ENCODE peak calls at places on chromosomes 7 and 10, in six cellular contexts. R, A, D, S, T and F are unnamed samples.

GRCh38 chr7:101681170-101682007 is 52.3 kb upstream of the MYL10 start:
- DNase-seq in R (no peak), A (peak; percentile 82), D (no peak), S (no peak), T (peak; percentile 24), F (peak; percentile 90)

GRCh38 chr10:47027108-47027811 is 116.0 kb downstream of the PTPN20 start:
- DNase-seq in R (peak; percentile 34), A (no peak), D (peak; percentile 27), S (peak; percentile 64), T (no peak), F (no peak)

GRCh38 chr7:135147341-135147898 is 452 bp upstream of the TMEM140 start:
- DNase-seq in R (no peak), A (peak; percentile 63), D (no peak), S (no peak), T (no peak), F (no peak)

GRCh38 chr10:133134411-133135115 is 25.5 kb upstream of the KNDC1 start:
- DNase-seq in R (peak; percentile 38), A (no peak), D (peak; percentile 36), S (peak; percentile 73), T (no peak), F (no peak)

GRCh38 chr10:99779335-99779734 is 3.1 kb upstream of the ABCC2 start:
- DNase-seq in R (no peak), A (peak; percentile 93), D (no peak), S (no peak), T (no peak), F (peak; percentile 80)

GRCh38 chr7:50182734-50183133 is 89.7 kb upstream of the ZPBP start:
- DNase-seq in R (no peak), A (no peak), D (no peak), S (no peak), T (no peak), F (no peak)

GRCh38 chr7:116780966-116781365 is 81.4 kb upstream of the CAPZA2 start:
- DNase-seq in R (peak; percentile 94), A (no peak), D (peak; percentile 61), S (no peak), T (no peak), F (no peak)

GRCh38 chr10:104255244-104255981 is 721 bp downstream of the GSTO1 start:
- DNase-seq in R (no peak), A (peak; percentile 76), D (no peak), S (no peak), T (peak; percentile 37), F (peak; percentile 83)

GRCh38 chr7:137342340-137342739 is 1.2 kb downstream of the PTN start:
- DNase-seq in R (no peak), A (peak; percentile 18), D (no peak), S (no peak), T (no peak), F (no peak)

GRCh38 chr10:6382081-6382480 is 179.3 kb downstream of the PFKFB3 start:
- DNase-seq in R (no peak), A (peak; percentile 30), D (no peak), S (no peak), T (peak; percentile 61), F (peak; percentile 34)

GRCh38 chr10:27153855-27154198 is 357 bp downstream of the YME1L1 start:
- DNase-seq in R (no peak), A (peak; percentile 25), D (no peak), S (no peak), T (no peak), F (peak; percentile 22)

GRCh38 chr7:158121441-158122045 is 466.1 kb downstream of the PTPRN2 start:
- DNase-seq in R (no peak), A (no peak), D (no peak), S (peak; percentile 35), T (no peak), F (no peak)

GRCh38 chr7:1961776-1962276 is 270.9 kb downstream of the MAD1L1 start:
- DNase-seq in R (no peak), A (peak; percentile 55), D (no peak), S (no peak), T (peak; percentile 59), F (peak; percentile 91)

GRCh38 chr10:6962576-6962975 is 382.5 kb upstream of the PRKCQ start:
- DNase-seq in R (no peak), A (no peak), D (no peak), S (no peak), T (no peak), F (no peak)

GRCh38 chr10:5976689-5977470 is 463 bp downstream of the IL15RA start:
- DNase-seq in R (no peak), A (peak; percentile 58), D (no peak), S (peak; percentile 89), T (no peak), F (peak; percentile 28)

GRCh38 chr7:22660732-22661131 is 66.3 kb upstream of the IL6 start:
- DNase-seq in R (no peak), A (no peak), D (no peak), S (no peak), T (no peak), F (no peak)
- TF ChIP-seq CTCF in R (no peak), A (no peak), D (no peak), S (peak; percentile 39), T (no peak), F (no peak)

GRCh38 chr7:143988986-143989745 is 11.0 kb upstream of the OR6B1 start:
- DNase-seq in R (no peak), A (peak; percentile 64), D (no peak), S (no peak), T (no peak), F (no peak)

GRCh38 chr7:143992677-143993076 is 7.4 kb upstream of the OR6B1 start:
- DNase-seq in R (no peak), A (no peak), D (no peak), S (no peak), T (no peak), F (no peak)

GRCh38 chr7:143983960-143984359 is 16.2 kb upstream of the OR6B1 start:
- DNase-seq in R (no peak), A (no peak), D (no peak), S (no peak), T (no peak), F (no peak)

GRCh38 chr7:143987513-143987912 is 12.6 kb upstream of the OR6B1 start:
- DNase-seq in R (no peak), A (no peak), D (no peak), S (no peak), T (no peak), F (no peak)
- H3K4me3 ChIP-seq in R (no peak overlapping the region), A (no peak overlapping the region), D (no peak overlapping the region), S (no peak overlapping the region), T (no peak overlapping the region), F (no peak overlapping the region)

GRCh38 chr7:45589061-45589460 is 14.9 kb downstream of the ADCY1 start:
- DNase-seq in R (peak; percentile 20), A (no peak), D (peak; percentile 39), S (peak; percentile 59), T (no peak), F (no peak)
- TF ChIP-seq CTCF in R (no peak), A (no peak), D (no peak), S (no peak), T (no peak), F (no peak)

DNA sequence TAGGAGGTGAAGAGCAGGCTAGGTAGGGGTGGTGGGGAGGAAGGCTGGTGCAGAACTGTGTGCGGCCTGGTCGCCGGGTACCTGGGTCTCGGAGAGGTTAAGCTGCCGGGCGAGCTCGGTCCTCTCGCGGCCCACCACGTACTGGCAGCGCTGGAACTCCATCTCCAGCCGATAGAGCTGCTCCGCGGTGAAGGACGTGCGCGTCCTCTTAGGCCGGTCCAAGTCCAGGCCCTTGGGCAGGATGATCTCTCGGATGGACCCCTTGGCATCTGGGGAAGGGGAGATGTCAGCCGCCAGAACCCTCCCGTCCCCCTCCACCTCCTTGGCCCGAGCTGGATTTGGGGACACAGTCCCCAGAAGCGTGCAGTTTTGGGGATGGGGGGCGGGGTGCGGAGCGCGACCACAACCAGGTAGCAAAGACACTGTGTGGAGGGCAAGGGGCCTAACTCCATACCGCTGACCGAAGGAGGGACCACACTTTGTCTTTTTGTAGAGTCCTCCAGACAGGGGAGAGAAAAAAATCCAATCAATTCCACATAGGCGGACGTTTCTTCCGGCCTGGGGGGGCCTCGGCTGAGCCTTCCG is 1.6 kb downstream of the VAX1 start:
- DNase-seq in R (no peak), A (no peak), D (no peak), S (no peak), T (no peak), F (no peak)
- H3K4me3 ChIP-seq in R (no peak overlapping the region), A (peak overlapping the region; percentile 24), D (peak overlapping the region; percentile 37), S (no peak overlapping the region), T (no peak overlapping the region), F (no peak overlapping the region)

DNA sequence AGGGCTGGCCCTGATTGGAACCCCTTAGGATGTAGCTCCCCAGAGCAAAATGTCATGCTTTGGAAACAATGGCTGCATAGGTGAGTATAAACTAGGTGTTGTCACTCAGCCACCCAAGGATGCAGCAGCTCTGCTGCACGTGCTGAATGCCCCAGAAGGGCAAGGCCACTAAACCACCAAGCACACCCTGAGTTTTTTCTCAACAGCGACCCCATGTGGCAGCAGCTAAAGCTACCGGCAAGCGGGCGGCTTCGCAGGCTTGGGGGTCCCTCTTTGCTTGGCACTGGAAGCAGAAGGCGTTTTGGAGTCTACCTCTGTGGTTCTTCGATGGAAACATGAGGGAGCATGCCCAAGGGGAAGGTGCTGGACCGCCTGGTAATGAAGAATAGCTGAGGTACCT is 152.3 kb downstream of the GFRA1 start:
- DNase-seq in R (no peak), A (no peak), D (no peak), S (no peak), T (no peak), F (no peak)
- TF ChIP-seq CTCF in R (peak; percentile 59), A (no peak), D (no peak), S (no peak), T (no peak), F (no peak)

GRCh38 chr7:111820621-111821020 is 258.3 kb upstream of the IMMP2L start:
- DNase-seq in R (no peak), A (no peak), D (no peak), S (no peak), T (no peak), F (peak; percentile 20)
- H3K4me3 ChIP-seq in R (no peak overlapping the region), A (no peak overlapping the region), D (no peak overlapping the region), S (no peak overlapping the region), T (no peak overlapping the region), F (no peak overlapping the region)

DNA sequence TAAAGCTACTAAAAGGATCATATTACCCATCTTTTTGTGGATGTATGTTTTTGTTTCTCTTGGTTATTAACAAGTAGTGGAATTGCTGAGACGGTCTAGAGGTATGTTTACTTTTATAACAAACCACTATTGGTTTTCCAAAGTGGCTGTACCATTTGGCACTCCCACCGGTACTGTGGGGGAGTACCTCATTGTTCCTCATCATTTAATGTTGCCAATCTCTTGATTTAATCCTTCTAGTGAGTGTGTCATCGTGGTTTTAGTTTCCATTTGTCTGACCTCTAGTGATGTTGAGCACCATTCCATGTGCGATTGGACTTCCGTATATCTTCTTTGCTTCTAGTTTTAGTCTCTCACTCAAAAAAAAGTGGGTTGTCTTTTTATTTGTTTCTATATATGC is 50.4 kb downstream of the RBM33 start:
- DNase-seq in R (no peak), A (no peak), D (no peak), S (no peak), T (no peak), F (no peak)
- TF ChIP-seq CTCF in R (no peak), A (no peak), D (no peak), S (no peak), T (no peak), F (no peak)

DNA sequence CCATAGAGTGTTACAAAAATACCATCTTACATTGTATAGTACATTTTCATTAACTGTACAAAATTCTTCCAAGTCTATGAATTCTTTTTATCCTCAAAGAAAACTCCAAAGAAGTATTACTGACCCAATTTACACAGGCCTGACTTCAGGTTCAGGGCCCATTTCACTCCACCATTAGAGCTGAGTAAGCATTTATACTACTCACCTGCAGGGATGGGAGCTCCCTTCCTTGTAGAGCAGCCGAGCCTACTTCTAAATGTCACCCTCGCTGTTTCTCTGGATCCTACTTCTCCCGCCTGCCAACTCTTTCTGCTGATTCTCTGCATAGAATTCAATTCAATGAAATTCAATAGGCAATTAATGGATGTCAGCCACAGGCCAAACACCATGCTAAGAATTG is 56.0 kb downstream of the CCDC71L start:
- DNase-seq in R (no peak), A (no peak), D (no peak), S (no peak), T (no peak), F (no peak)
- H3K4me3 ChIP-seq in R (no peak overlapping the region), A (no peak overlapping the region), D (no peak overlapping the region), S (no peak overlapping the region), T (no peak overlapping the region), F (no peak overlapping the region)